ENCODE peak calls at places on chromosome 5, in five cellular contexts. B is neural crest cell, P is A549, M is ureter, Q is NCI-H2107. E is an unnamed sample.

GRCh38 chr5:72478276-72478675 is 28.9 kb downstream of the ZNF366 start:
- DNase-seq in Q (no peak), P (no peak), M (no peak), B (no peak), E (no peak)

GRCh38 chr5:160286947-160287346 is 25.4 kb downstream of the CCNJL start:
- DNase-seq in Q (no peak), P (no peak), B (no peak), M (no peak), E (no peak)

GRCh38 chr5:103669615-103670014 is 107.0 kb upstream of the NUDT12 start:
- DNase-seq in B (no peak), M (no peak), P (no peak), Q (peak), E (no peak)

GRCh38 chr5:151384106-151384505 is 36.7 kb upstream of the SLC36A2 start:
- DNase-seq in B (no peak), Q (no peak), M (no peak), P (no peak), E (no peak)

GRCh38 chr5:14778789-14779070 is 92.8 kb downstream of the ANKH start:
- DNase-seq in Q (no peak), P (no peak), B (no peak), M (no peak), E (no peak)

GRCh38 chr5:128559300-128560297 is 21.6 kb upstream of the FBN2 start:
- DNase-seq in Q (no peak), P (peak), M (no peak), B (no peak), E (no peak)

GRCh38 chr5:154355141-154355611 is 90.6 kb upstream of the SAP30L start:
- DNase-seq in Q (no peak), P (no peak), B (no peak), M (no peak), E (no peak)

GRCh38 chr5:124732891-124733670 is 13.4 kb downstream of the ZNF608 start:
- DNase-seq in P (no peak), M (no peak), B (no peak), Q (no peak), E (no peak)

GRCh38 chr5:64872044-64872443 is 103.3 kb downstream of the CWC27 start:
- DNase-seq in B (no peak), M (no peak), P (no peak), Q (no peak), E (no peak)

GRCh38 chr5:95352686-95353085 is 38.5 kb upstream of the FAM81B start:
- DNase-seq in P (no peak), B (no peak), M (no peak), Q (no peak), E (no peak)

GRCh38 chr5:1730487-1730847 is 69.2 kb downstream of the MRPL36 start:
- DNase-seq in Q (no peak), B (no peak), M (no peak), P (no peak), E (peak)